ENCODE peak calls at places on chromosomes 1 and 21, in seven cellular contexts. Q is AG04449, Z is IMR-90, A is tibial nerve, B is tibial artery, K is A549, L is left lung. Y is an unnamed sample.

GRCh38 chr1:7379445-7379971 is 391.6 kb upstream of the VAMP3 start:
- DNase-seq in L (no peak), Z (peak), B (peak), A (no peak), K (no peak), Q (peak), Y (peak)

GRCh38 chr1:235004840-235005391 is 123.7 kb downstream of the TOMM20 start:
- DNase-seq in Q (no peak), A (no peak), Z (no peak), K (no peak), L (no peak), B (no peak), Y (no peak)

GRCh38 chr21:41961282-41961701 is 7.5 kb upstream of the C2CD2 start:
- DNase-seq in A (no peak), Q (no peak), K (no peak), L (no peak), Z (peak), B (no peak), Y (no peak)

GRCh38 chr1:246165826-246166709 is 341.0 kb downstream of the SMYD3 start:
- DNase-seq in Q (no peak), Z (no peak), K (no peak), B (no peak), A (no peak), L (no peak), Y (no peak)

GRCh38 chr1:2896824-2897223 is 95.3 kb upstream of the TTC34 start:
- DNase-seq in K (no peak), B (no peak), L (no peak), Q (no peak), A (no peak), Z (no peak), Y (no peak)

GRCh38 chr1:54003249-54003646 is 14.7 kb downstream of the LDLRAD1 start:
- DNase-seq in K (no peak), A (no peak), B (peak), L (no peak), Z (no peak), Q (no peak), Y (no peak)

GRCh38 chr21:45468051-45468970 is 63.3 kb downstream of the COL18A1 start:
- DNase-seq in L (peak), Z (no peak), Q (no peak), A (no peak), K (no peak), B (no peak), Y (no peak)

GRCh38 chr1:228209657-228210056 is 1.8 kb downstream of the OBSCN start:
- DNase-seq in L (no peak), K (no peak), B (no peak), Q (no peak), A (no peak), Z (no peak), Y (no peak)

GRCh38 chr1:37362990-37363389 is 111.4 kb upstream of the ZC3H12A start:
- DNase-seq in A (no peak), L (no peak), Q (no peak), K (no peak), Z (no peak), B (no peak), Y (no peak)

DNA sequence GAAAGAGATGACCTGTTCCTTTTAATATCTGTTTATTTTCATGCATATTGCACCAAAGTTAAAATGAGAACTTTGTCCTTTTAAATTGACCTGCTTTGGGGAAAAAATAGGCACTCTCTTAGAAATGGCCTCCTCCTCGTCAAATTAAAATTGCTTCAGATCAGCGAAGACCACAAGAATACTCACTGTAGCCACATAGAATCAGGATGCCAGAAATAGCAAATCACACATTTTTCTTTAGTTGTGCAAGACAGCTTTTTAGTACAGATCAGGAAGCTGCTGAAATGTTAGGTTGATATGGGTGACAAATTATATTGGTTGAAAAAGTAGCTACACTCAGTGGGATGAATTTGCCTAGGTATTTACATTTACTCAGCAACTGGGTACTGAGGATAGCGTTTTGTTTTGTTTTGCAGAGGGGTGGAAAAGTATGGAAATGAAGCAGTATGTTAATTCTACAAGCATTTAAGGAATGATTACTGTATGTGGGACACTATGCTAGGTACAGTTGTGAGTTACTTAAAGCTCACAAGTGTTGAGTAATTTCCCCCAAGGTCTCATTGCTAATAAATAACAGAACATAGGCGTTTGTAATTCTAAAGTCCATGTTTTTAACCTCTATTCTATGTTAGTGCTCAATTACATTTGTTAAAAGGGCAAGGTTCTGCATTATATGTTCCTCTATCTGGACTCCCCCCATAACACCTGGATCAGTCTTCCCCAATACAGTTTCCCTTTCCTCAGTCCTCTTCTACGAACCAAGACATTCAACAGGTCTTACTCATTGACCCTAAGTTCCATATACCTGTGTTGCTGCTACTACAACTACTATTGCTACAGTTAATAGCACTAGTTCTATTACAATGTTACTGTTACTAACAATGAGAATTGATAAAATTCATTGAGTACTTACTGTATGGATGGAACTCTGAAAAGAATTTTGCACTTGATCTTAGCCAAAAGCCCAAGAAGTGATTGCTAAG is 99.4 kb upstream of the S1PR1 start:
- DNase-seq in K (no peak), Z (peak), A (no peak), Q (peak), B (no peak), L (no peak), Y (no peak)
- TF ChIP-seq CTCF in K (no peak), Z (no peak), A (no peak), Q (no peak), B (no peak), L (no peak), Y (no peak)

GRCh38 chr1:46199233-46199749 is 1.1 kb upstream of the POMGNT1 start:
- DNase-seq in Z (no peak), A (no peak), Q (no peak), K (no peak), L (no peak), B (no peak), Y (no peak)
- TF ChIP-seq CTCF in Z (no peak), A (no peak), Q (no peak), K (no peak), L (no peak), B (no peak), Y (no peak)

GRCh38 chr1:25246600-25247023 is 642 bp downstream of the RSRP1 start:
- DNase-seq in A (no peak), K (no peak), Q (no peak), B (peak), Z (no peak), L (no peak), Y (no peak)
- TF ChIP-seq CTCF in A (no peak), K (no peak), Q (no peak), B (no peak), Z (no peak), L (no peak), Y (no peak)

DNA sequence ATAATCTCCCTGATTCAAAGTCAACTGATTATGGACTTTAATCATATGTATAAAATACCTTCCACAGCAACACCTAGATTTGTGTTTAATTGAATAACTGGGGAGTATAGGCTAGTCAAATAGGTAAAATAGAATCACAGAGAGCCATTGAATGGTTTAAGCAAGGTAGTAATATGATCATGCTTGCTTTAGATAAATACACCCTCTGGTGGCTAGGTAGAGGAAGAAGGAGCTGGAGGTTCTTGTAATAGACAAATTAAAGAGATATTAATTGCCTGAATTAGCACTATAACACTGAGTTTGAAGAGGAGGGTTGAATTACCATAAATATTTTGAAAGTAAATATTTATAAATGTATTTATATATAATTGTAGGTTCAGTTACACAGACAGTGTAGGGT is 40.3 kb downstream of the DIRAS3 start:
- DNase-seq in A (no peak), K (no peak), L (no peak), Z (peak), B (no peak), Q (no peak), Y (no peak)
- TF ChIP-seq CTCF in A (peak), K (peak), L (no peak), Z (peak), B (peak), Q (peak), Y (peak)

DNA sequence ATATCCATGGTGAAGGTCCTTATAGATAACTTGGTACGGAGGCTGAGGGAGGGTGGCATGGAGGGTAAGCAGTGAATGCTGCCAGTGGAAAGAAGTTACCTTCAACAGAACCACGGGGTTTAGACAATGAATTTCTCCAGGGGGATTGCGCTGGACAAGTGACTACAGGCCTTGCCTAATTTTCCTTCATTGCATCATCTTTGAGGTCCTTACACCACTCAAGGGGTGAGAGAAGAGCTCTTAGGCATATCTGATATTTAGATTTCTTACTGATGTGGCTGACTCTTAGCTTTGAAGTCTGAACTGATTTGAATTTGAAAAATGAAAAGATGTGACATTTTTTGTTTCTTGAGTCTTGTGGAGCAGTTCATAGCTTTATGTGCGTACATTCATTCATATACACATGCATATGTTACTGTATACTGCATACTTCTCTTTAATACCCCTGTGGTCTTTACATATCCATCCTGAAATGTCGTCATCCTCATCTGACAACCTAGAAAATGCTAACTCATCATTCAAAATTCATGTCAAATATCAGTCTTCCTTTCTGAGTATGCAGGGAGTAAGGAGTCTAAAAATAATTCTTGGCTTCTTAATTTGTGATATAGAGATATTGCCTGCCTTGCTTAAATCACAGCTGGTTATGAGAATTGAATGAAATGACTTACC is 63.6 kb downstream of the DNM3 start:
- DNase-seq in K (no peak), A (no peak), L (no peak), Q (no peak), Z (no peak), B (no peak), Y (no peak)
- TF ChIP-seq CTCF in K (no peak), A (no peak), L (no peak), Q (no peak), Z (no peak), B (no peak), Y (no peak)

GRCh38 chr1:180632326-180633088 is 685 bp downstream of the XPR1 start:
- DNase-seq in Z (no peak), Q (no peak), L (peak), B (no peak), A (peak), K (peak), Y (peak)

GRCh38 chr1:180631766-180632325 is at the start of gene XPR1:
- DNase-seq in L (peak), Z (peak), K (peak), B (peak), Q (peak), A (peak), Y (peak)

GRCh38 chr1:180633092-180634045 is 1.5 kb downstream of the XPR1 start:
- DNase-seq in B (no peak), K (no peak), Z (peak), A (no peak), L (no peak), Q (no peak), Y (no peak)

GRCh38 chr1:180639871-180640270 is 8.0 kb downstream of the XPR1 start:
- DNase-seq in Q (no peak), B (no peak), L (no peak), Z (no peak), A (no peak), K (no peak), Y (no peak)

GRCh38 chr1:180636138-180636537 is 4.3 kb downstream of the XPR1 start:
- DNase-seq in B (no peak), Z (peak), A (no peak), Q (no peak), L (no peak), K (no peak), Y (no peak)
- TF ChIP-seq CTCF in B (no peak), Z (peak), A (no peak), Q (no peak), L (no peak), K (peak), Y (no peak)

GRCh38 chr1:203135636-203136305 is 8.2 kb downstream of the ADORA1 start:
- DNase-seq in Q (no peak), A (no peak), K (no peak), L (no peak), B (no peak), Z (no peak), Y (no peak)

GRCh38 chr1:203133969-203134725 is 6.6 kb downstream of the ADORA1 start:
- DNase-seq in L (no peak), Q (no peak), B (peak), A (no peak), Z (peak), K (no peak), Y (no peak)

GRCh38 chr1:203137324-203137723 is 9.8 kb downstream of the ADORA1 start:
- DNase-seq in B (no peak), L (no peak), Z (no peak), A (no peak), K (no peak), Q (no peak), Y (no peak)

GRCh38 chr1:203140076-203140475 is 12.6 kb downstream of the ADORA1 start:
- DNase-seq in L (no peak), Q (no peak), K (no peak), Z (no peak), A (no peak), B (no peak), Y (no peak)

DNA sequence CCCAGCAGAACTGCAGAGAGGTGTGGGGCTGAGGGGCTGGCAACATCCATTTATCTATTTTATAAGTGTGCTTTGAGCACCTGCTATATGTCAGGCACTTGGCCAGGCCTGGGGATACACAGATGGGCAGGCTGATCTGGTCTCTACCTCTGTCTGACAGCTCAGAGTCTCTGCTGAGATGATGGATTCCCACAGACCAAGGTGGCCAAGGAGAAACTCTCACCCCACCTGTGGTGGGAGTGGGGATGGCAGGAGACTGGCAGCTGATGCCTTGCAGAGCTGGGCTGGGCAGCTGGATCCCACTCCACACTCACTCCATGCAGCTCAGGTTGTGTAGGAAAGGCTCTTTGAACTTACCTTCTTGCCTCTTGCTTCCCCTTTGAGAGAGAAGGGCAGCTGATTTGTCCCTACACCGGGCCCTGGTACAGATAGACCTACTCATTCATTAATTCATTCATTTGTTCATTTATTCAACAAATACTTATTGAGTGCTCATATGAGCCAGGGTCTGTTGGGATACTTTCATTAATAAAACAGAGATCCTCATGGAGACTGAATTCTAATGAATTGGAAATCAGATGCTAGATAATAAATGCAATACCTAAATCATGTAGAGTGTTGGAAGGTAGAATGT is 9.0 kb downstream of the ADORA1 start:
- DNase-seq in A (no peak), Z (no peak), K (peak), Q (no peak), L (no peak), B (no peak), Y (no peak)
- TF ChIP-seq CTCF in A (no peak), Z (no peak), K (no peak), Q (peak), L (no peak), B (no peak), Y (no peak)

DNA sequence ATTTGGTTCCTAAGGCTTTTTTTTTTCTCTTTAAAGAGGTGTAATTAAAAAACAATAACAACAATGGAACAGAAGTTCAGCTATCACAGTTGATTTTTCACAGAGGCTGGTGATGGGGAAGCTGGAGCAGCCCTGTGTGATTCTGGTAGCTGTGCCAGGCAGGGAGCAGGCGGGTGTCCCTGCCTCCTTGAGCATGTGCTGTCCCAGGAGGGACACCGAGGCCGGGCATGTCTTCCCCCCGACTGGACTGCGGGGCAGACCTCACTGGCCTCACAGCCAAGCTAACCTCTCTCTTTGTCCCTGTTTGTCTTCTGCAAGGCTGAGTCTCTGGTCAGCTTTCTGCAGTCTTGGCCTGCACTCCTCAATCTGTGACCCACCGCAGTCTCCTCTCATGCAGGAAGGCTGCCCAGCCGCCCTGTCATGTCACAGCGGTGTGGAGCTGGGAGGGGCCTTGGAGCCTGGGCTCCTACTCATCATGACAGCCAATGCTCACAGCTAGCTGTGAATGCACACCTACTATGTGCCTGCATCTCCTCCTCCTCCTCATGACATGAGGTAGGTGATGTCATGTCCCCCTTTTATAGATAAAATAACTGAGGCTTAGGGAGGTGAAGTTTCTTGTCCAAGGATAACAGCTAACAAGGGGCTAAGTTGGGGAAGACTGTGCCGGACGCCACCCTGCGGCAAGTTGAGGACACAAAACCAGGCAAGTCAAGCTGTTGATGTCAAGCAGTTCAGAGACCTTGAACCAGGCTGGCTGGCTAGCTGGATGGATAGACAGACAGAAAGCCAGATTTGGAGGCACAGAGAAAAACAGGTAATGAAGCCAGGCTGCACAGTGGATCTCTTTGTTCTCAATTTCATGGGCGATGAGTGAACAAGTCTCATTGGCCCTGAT is 10.2 kb upstream of the ACTL8 start:
- DNase-seq in B (no peak), L (no peak), K (no peak), A (no peak), Q (no peak), Z (no peak), Y (no peak)
- TF ChIP-seq CTCF in B (no peak), L (no peak), K (no peak), A (no peak), Q (no peak), Z (no peak), Y (no peak)

GRCh38 chr1:115144176-115144575 is 54.9 kb upstream of the TSPAN2 start:
- DNase-seq in K (no peak), A (no peak), Z (no peak), B (no peak), L (no peak), Q (no peak), Y (no peak)

GRCh38 chr1:115140442-115141144 is 51.3 kb upstream of the TSPAN2 start:
- DNase-seq in L (no peak), B (no peak), K (no peak), A (no peak), Z (no peak), Q (no peak), Y (no peak)

GRCh38 chr1:115145221-115145620 is 55.9 kb upstream of the TSPAN2 start:
- DNase-seq in A (no peak), B (no peak), K (no peak), Z (no peak), L (no peak), Q (no peak), Y (no peak)

GRCh38 chr1:115141145-115141454 is 51.8 kb upstream of the TSPAN2 start:
- DNase-seq in K (no peak), A (no peak), L (no peak), Q (no peak), B (no peak), Z (no peak), Y (no peak)

GRCh38 chr1:115142616-115143015 is 53.3 kb upstream of the TSPAN2 start:
- DNase-seq in Z (peak), B (no peak), L (no peak), A (no peak), Q (no peak), K (no peak), Y (no peak)
- TF ChIP-seq CTCF in Z (peak), B (no peak), L (no peak), A (no peak), Q (peak), K (no peak), Y (no peak)

DNA sequence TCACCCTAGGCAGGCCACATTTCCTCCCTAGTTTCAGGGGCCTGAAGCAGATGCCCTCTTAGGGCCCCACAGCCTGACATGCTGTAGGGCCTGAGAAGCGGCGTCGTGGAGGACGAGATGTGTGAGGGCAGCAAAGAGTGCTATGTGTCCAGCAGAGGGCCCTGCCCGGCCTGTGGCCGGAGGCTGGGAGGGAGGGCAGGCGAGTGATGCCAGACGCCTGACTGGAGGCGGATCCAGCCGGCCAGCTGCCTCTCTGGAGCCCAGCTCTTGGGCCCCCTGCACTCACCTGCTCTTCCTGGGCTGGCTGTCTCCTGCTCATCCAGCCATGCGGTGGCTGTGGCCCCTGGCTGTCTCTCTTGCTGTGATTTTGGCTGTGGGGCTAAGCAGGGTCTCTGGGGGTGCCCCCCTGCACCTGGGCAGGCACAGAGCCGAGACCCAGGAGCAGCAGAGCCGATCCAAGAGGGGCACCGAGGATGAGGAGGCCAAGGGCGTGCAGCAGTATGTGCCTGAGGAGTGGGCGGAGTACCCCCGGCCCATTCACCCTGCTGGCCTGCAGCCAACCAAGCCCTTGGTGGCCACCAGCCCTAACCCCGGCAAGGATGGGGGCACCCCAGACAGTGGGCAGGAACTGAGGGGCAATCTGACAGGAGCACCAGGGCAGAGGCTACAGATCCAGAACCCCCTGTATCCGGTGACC is at the start of gene GPR37L1:
- DNase-seq in B (peak), A (peak), K (peak), L (peak), Z (peak), Q (no peak), Y (peak)
- TF ChIP-seq CTCF in B (peak), A (peak), K (peak), L (peak), Z (peak), Q (peak), Y (peak)